ENCODE peak calls at places on chromosomes 16 and 17, in four cellular contexts. One of them, this sample, is unnamed.

GRCh38 chr16:27706156-27706705 is 156.3 kb downstream of the KATNIP start:
- DNase-seq in GM12878: no peak
- DNase-seq in HepG2: no peak
- DNase-seq in K562: no peak
- DNase-seq in this sample: no peak

GRCh38 chr16:87240211-87241134 is 76.7 kb downstream of the C16orf95 start:
- DNase-seq in K562: no peak
- DNase-seq in HepG2: no peak
- DNase-seq in GM12878: no peak
- DNase-seq in this sample: no peak

GRCh38 chr16:29744541-29745101 is 1.2 kb downstream of the C16orf54 start:
- DNase-seq in K562: no peak
- DNase-seq in HepG2: no peak
- DNase-seq in GM12878: no peak
- DNase-seq in this sample: no peak

GRCh38 chr16:12340151-12340733 is 363.7 kb downstream of the SNX29 start:
- DNase-seq in K562: peak
- DNase-seq in HepG2: peak
- DNase-seq in GM12878: no peak
- DNase-seq in this sample: peak

GRCh38 chr17:51056813-51057510 is 63.7 kb downstream of the SPAG9 start:
- DNase-seq in GM12878: no peak
- DNase-seq in HepG2: peak
- DNase-seq in K562: peak
- DNase-seq in this sample: peak

GRCh38 chr16:51971184-51971583 is 575.8 kb downstream of the TOX3 start:
- DNase-seq in K562: peak
- DNase-seq in HepG2: no peak
- DNase-seq in GM12878: no peak
- DNase-seq in this sample: no peak

GRCh38 chr17:49414271-49414621 is 436 bp downstream of the PHB1 start:
- DNase-seq in K562: peak
- DNase-seq in HepG2: no peak
- DNase-seq in GM12878: no peak
- DNase-seq in this sample: no peak

GRCh38 chr16:86751081-86752030 is 173.0 kb downstream of the FOXL1 start:
- DNase-seq in GM12878: no peak
- DNase-seq in K562: no peak
- DNase-seq in HepG2: no peak
- DNase-seq in this sample: peak

GRCh38 chr17:82415336-82415735 is 2.8 kb upstream of the HEXD start:
- DNase-seq in HepG2: no peak
- DNase-seq in K562: no peak
- DNase-seq in GM12878: no peak
- DNase-seq in this sample: no peak

GRCh38 chr17:77465358-77466041 is 324.7 kb downstream of the SEC14L1 start:
- DNase-seq in GM12878: peak
- DNase-seq in HepG2: no peak
- DNase-seq in K562: peak
- DNase-seq in this sample: peak

GRCh38 chr17:15475620-15476354 is 8.4 kb upstream of the CDRT4 start:
- DNase-seq in HepG2: peak
- DNase-seq in GM12878: no peak
- DNase-seq in K562: no peak
- DNase-seq in this sample: no peak

GRCh38 chr16:13568803-13569202 is 351.2 kb upstream of the ERCC4 start:
- DNase-seq in HepG2: no peak
- DNase-seq in GM12878: no peak
- DNase-seq in K562: peak
- DNase-seq in this sample: no peak

GRCh38 chr16:66408181-66409048 is 18.7 kb upstream of the BEAN1 start:
- DNase-seq in K562: peak
- DNase-seq in GM12878: no peak
- DNase-seq in HepG2: peak
- DNase-seq in this sample: peak

GRCh38 chr17:49946964-49947584 is 21.9 kb upstream of the DLX4 start:
- DNase-seq in HepG2: peak
- DNase-seq in GM12878: no peak
- DNase-seq in K562: no peak
- DNase-seq in this sample: no peak

GRCh38 chr17:72380120-72380519 is 259.3 kb downstream of the SOX9 start:
- DNase-seq in GM12878: no peak
- DNase-seq in HepG2: no peak
- DNase-seq in K562: no peak
- DNase-seq in this sample: no peak

GRCh38 chr17:61465550-61466237 is 13.5 kb downstream of the TBX4 start:
- DNase-seq in HepG2: no peak
- DNase-seq in K562: no peak
- DNase-seq in GM12878: no peak
- DNase-seq in this sample: no peak

GRCh38 chr17:27491713-27492190 is 35.5 kb downstream of the KSR1 start:
- DNase-seq in GM12878: no peak
- DNase-seq in HepG2: no peak
- DNase-seq in K562: peak
- DNase-seq in this sample: no peak

GRCh38 chr16:80804451-80805383 is at the start of gene CDYL2:
- DNase-seq in HepG2: no peak
- DNase-seq in GM12878: no peak
- DNase-seq in K562: no peak
- DNase-seq in this sample: no peak

GRCh38 chr17:33990943-33991706 is 264.0 kb upstream of the CCL2 start:
- DNase-seq in K562: peak
- DNase-seq in HepG2: no peak
- DNase-seq in GM12878: no peak
- DNase-seq in this sample: no peak

GRCh38 chr16:19119564-19119963 is 5.8 kb downstream of the ITPRIPL2 start:
- DNase-seq in HepG2: no peak
- DNase-seq in K562: peak
- DNase-seq in GM12878: no peak
- DNase-seq in this sample: peak

GRCh38 chr17:81727324-81728031 is 15.4 kb downstream of the SLC25A10 start:
- DNase-seq in HepG2: peak
- DNase-seq in K562: no peak
- DNase-seq in GM12878: no peak
- DNase-seq in this sample: no peak

GRCh38 chr17:8781784-8782575 is 17.2 kb downstream of the MFSD6L start:
- DNase-seq in HepG2: no peak
- DNase-seq in GM12878: no peak
- DNase-seq in K562: no peak
- DNase-seq in this sample: no peak

GRCh38 chr16:87471278-87472141 is 21.3 kb downstream of the ZCCHC14 start:
- DNase-seq in HepG2: peak
- DNase-seq in GM12878: no peak
- DNase-seq in K562: no peak
- DNase-seq in this sample: no peak

GRCh38 chr17:7133424-7133823 is 18.8 kb upstream of the ASGR2 start:
- DNase-seq in HepG2: peak
- DNase-seq in K562: peak
- DNase-seq in GM12878: peak
- DNase-seq in this sample: peak

GRCh38 chr17:27497696-27498095 is 41.4 kb downstream of the KSR1 start:
- DNase-seq in HepG2: no peak
- DNase-seq in GM12878: no peak
- DNase-seq in K562: no peak
- DNase-seq in this sample: no peak

GRCh38 chr16:87740909-87741424 is 24.8 kb downstream of the KLHDC4 start:
- DNase-seq in K562: no peak
- DNase-seq in HepG2: no peak
- DNase-seq in GM12878: no peak
- DNase-seq in this sample: no peak

GRCh38 chr16:19757762-19758595 is 39.9 kb downstream of the IQCK start:
- DNase-seq in GM12878: no peak
- DNase-seq in K562: no peak
- DNase-seq in HepG2: peak
- DNase-seq in this sample: no peak

GRCh38 chr16:12572316-12572985 is 231.2 kb downstream of the CPPED1 start:
- DNase-seq in K562: no peak
- DNase-seq in HepG2: no peak
- DNase-seq in GM12878: no peak
- DNase-seq in this sample: no peak

GRCh38 chr17:47692895-47693666 is 880 bp upstream of the TBKBP1 start:
- DNase-seq in K562: peak
- DNase-seq in HepG2: no peak
- DNase-seq in GM12878: no peak
- DNase-seq in this sample: peak

GRCh38 chr16:54462151-54462651 is 175.6 kb upstream of the IRX3 start:
- DNase-seq in GM12878: no peak
- DNase-seq in K562: no peak
- DNase-seq in HepG2: no peak
- DNase-seq in this sample: no peak

GRCh38 chr17:44826123-44826790 is 3.8 kb downstream of the GJC1 start:
- DNase-seq in HepG2: no peak
- DNase-seq in GM12878: no peak
- DNase-seq in K562: no peak
- DNase-seq in this sample: peak

GRCh38 chr17:52170963-52171572 is 12.6 kb upstream of the CA10 start:
- DNase-seq in HepG2: peak
- DNase-seq in GM12878: no peak
- DNase-seq in K562: peak
- DNase-seq in this sample: no peak

GRCh38 chr17:55702150-55702549 is 20.5 kb downstream of the TMEM100 start:
- DNase-seq in GM12878: no peak
- DNase-seq in K562: no peak
- DNase-seq in HepG2: no peak
- DNase-seq in this sample: no peak

GRCh38 chr16:47872228-47872627 is 283.6 kb downstream of the ABCC12 start:
- DNase-seq in K562: no peak
- DNase-seq in HepG2: no peak
- DNase-seq in GM12878: no peak
- DNase-seq in this sample: no peak

GRCh38 chr16:3690470-3690918 is 26.8 kb downstream of the TRAP1 start:
- DNase-seq in K562: peak
- DNase-seq in GM12878: peak
- DNase-seq in HepG2: peak
- DNase-seq in this sample: peak
- H3K9ac ChIP-seq in K562: no peak
- H3K9ac ChIP-seq in GM12878: no peak
- H3K9ac ChIP-seq in HepG2: no peak
- H3K9ac ChIP-seq in this sample: no peak

GRCh38 chr16:75566889-75567255 is 693 bp downstream of the GABARAPL2 start:
- DNase-seq in HepG2: no peak
- DNase-seq in K562: peak
- DNase-seq in GM12878: no peak
- DNase-seq in this sample: peak

GRCh38 chr16:75567911-75568310 is 1.7 kb downstream of the GABARAPL2 start:
- DNase-seq in K562: no peak
- DNase-seq in GM12878: no peak
- DNase-seq in HepG2: no peak
- DNase-seq in this sample: no peak

GRCh38 chr16:75565640-75566039 is 539 bp upstream of the GABARAPL2 start:
- DNase-seq in GM12878: no peak
- DNase-seq in K562: no peak
- DNase-seq in HepG2: no peak
- DNase-seq in this sample: no peak

GRCh38 chr16:75570351-75571104 is 4.3 kb downstream of the GABARAPL2 start:
- DNase-seq in K562: no peak
- DNase-seq in GM12878: no peak
- DNase-seq in HepG2: no peak
- DNase-seq in this sample: no peak

DNA sequence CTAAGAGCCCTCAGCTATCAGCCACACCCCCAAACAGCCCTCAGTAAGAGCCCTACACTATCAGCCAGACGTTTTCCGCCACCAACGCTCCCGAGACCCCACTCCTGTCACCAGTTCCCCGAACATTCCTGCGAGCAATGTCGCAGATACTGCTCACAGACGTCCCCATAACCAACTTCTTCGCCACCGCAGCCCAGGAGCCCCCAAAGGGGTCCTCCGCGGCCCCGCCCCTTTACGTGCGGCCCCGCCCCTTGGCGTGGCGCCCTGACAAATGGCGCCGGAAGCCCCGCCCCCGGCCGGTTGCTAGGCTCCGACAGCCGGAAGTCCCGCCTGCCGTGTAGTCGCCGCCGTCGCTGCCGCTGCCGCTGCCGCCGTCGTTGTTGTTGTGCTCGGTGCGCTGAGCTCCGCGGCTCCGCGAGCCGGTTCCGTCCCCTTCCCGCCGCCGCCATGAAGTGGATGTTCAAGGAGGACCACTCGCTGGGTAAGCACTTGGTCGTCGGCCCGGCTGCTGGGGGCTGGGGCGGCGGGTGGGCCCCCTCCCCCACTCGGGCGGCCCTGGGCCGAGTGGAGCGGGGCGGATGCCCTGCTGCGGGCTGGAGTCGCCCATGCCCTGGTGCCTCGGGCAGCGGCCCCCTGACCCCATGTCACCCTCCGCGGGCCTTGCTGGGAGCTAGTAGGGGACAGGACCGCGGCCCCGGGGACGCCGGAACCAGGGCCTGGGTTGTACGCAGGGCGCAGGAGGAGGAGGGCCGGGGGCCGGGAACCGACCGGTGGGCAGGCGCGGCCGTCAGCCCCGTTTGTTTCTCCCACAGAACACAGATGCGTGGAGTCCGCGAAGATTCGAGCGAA is at the start of gene GABARAPL2:
- DNase-seq in K562: peak
- DNase-seq in HepG2: peak
- DNase-seq in GM12878: no peak
- DNase-seq in this sample: peak
- TF ChIP-seq POLR2A in K562: peak
- TF ChIP-seq POLR2A in HepG2: peak
- TF ChIP-seq POLR2A in GM12878: peak
- TF ChIP-seq POLR2A in this sample: peak

GRCh38 chr16:4159726-4160125 is 43.5 kb upstream of the ADCY9 start:
- DNase-seq in HepG2: no peak
- DNase-seq in K562: no peak
- DNase-seq in GM12878: no peak
- DNase-seq in this sample: no peak
- TF ChIP-seq MYC in HepG2: no peak
- TF ChIP-seq MYC in K562: no peak
- TF ChIP-seq MYC in GM12878: no peak
- TF ChIP-seq MYC in this sample: no peak

DNA sequence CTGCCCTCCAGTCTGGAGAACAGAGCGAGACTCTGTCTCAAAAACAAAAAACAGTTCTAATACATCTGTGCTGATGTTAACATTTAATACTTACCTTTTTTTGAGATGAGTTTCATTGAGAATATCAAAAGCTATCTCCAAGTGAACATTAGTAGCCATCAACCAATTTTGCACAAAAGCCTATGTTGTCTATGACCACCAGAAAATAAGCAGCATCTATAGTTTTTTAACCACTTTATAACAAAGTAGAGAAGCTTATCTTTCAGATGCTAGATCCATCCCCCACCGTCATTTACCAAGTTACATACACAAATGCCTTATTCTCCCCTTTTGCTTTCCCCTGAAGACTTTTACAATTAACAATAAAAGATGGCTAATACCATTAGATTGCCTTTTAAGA is 4.1 kb downstream of the SRSF1 start:
- DNase-seq in GM12878: no peak
- DNase-seq in K562: no peak
- DNase-seq in HepG2: no peak
- DNase-seq in this sample: no peak
- H3K9ac ChIP-seq in GM12878: no peak
- H3K9ac ChIP-seq in K562: no peak
- H3K9ac ChIP-seq in HepG2: no peak
- H3K9ac ChIP-seq in this sample: no peak